ENCODE peak calls at places on chromosomes 13 and 19, in seven cellular contexts. One of them, this sample, is unnamed.

GRCh38 chr19:33865306-33865705 is 68.6 kb downstream of the KCTD15 start:
- DNase-seq in mesendoderm: no peak
- DNase-seq in mesenchymal stem cell: no peak
- DNase-seq in H9: no peak
- DNase-seq in trophoblast cell: no peak
- DNase-seq in neuronal stem cell: no peak
- DNase-seq in IMR-90: no peak
- DNase-seq in this sample: no peak

GRCh38 chr19:45423589-45424190 is at the start of gene ERCC1:
- DNase-seq in mesendoderm: peak
- DNase-seq in H9: peak
- DNase-seq in neuronal stem cell: peak
- DNase-seq in mesenchymal stem cell: peak
- DNase-seq in trophoblast cell: peak
- DNase-seq in IMR-90: peak
- DNase-seq in this sample: peak

GRCh38 chr13:112908342-112908741 is 60.7 kb upstream of the MCF2L start:
- DNase-seq in mesendoderm: no peak
- DNase-seq in mesenchymal stem cell: no peak
- DNase-seq in IMR-90: no peak
- DNase-seq in H9: no peak
- DNase-seq in neuronal stem cell: no peak
- DNase-seq in trophoblast cell: no peak
- DNase-seq in this sample: no peak

GRCh38 chr13:49437705-49438104 is 6.2 kb downstream of the CAB39L start:
- DNase-seq in mesenchymal stem cell: no peak
- DNase-seq in mesendoderm: no peak
- DNase-seq in IMR-90: no peak
- DNase-seq in trophoblast cell: no peak
- DNase-seq in H9: no peak
- DNase-seq in neuronal stem cell: no peak
- DNase-seq in this sample: no peak

GRCh38 chr19:7910321-7911161 is 4.1 kb upstream of the TGFBR3L start:
- DNase-seq in H9: no peak
- DNase-seq in neuronal stem cell: no peak
- DNase-seq in mesenchymal stem cell: no peak
- DNase-seq in mesendoderm: no peak
- DNase-seq in trophoblast cell: no peak
- DNase-seq in IMR-90: no peak
- DNase-seq in this sample: no peak

GRCh38 chr19:38944981-38945506 is 14.3 kb downstream of the MRPS12 start:
- DNase-seq in H9: no peak
- DNase-seq in neuronal stem cell: no peak
- DNase-seq in trophoblast cell: no peak
- DNase-seq in mesenchymal stem cell: no peak
- DNase-seq in IMR-90: no peak
- DNase-seq in mesendoderm: no peak
- DNase-seq in this sample: no peak

GRCh38 chr13:44189085-44189484 is 184.5 kb upstream of the SERP2 start:
- DNase-seq in trophoblast cell: no peak
- DNase-seq in H9: no peak
- DNase-seq in IMR-90: no peak
- DNase-seq in mesenchymal stem cell: no peak
- DNase-seq in neuronal stem cell: no peak
- DNase-seq in mesendoderm: no peak
- DNase-seq in this sample: no peak

GRCh38 chr19:2428027-2428690 is 773 bp upstream of the TIMM13 start:
- DNase-seq in neuronal stem cell: no peak
- DNase-seq in mesendoderm: peak
- DNase-seq in H9: peak
- DNase-seq in mesenchymal stem cell: no peak
- DNase-seq in IMR-90: peak
- DNase-seq in trophoblast cell: peak
- DNase-seq in this sample: peak

GRCh38 chr19:51724543-51724942 is 752 bp upstream of the HAS1 start:
- DNase-seq in mesenchymal stem cell: no peak
- DNase-seq in IMR-90: no peak
- DNase-seq in neuronal stem cell: no peak
- DNase-seq in H9: no peak
- DNase-seq in trophoblast cell: no peak
- DNase-seq in mesendoderm: no peak
- DNase-seq in this sample: no peak

GRCh38 chr13:25232937-25233515 is 54.3 kb downstream of the MTMR6 start:
- DNase-seq in mesenchymal stem cell: peak
- DNase-seq in H9: no peak
- DNase-seq in trophoblast cell: peak
- DNase-seq in IMR-90: peak
- DNase-seq in mesendoderm: peak
- DNase-seq in neuronal stem cell: no peak
- DNase-seq in this sample: no peak

GRCh38 chr19:16326401-16327130 is 1.9 kb downstream of the KLF2 start:
- DNase-seq in neuronal stem cell: no peak
- DNase-seq in mesendoderm: peak
- DNase-seq in trophoblast cell: peak
- DNase-seq in IMR-90: no peak
- DNase-seq in mesenchymal stem cell: peak
- DNase-seq in H9: peak
- DNase-seq in this sample: peak

GRCh38 chr19:52336976-52337375 is 933 bp downstream of the ZNF610 start:
- DNase-seq in IMR-90: peak
- DNase-seq in mesenchymal stem cell: peak
- DNase-seq in mesendoderm: peak
- DNase-seq in trophoblast cell: no peak
- DNase-seq in H9: no peak
- DNase-seq in neuronal stem cell: no peak
- DNase-seq in this sample: no peak

GRCh38 chr13:100512422-100512821 is 76.2 kb downstream of the GGACT start:
- DNase-seq in trophoblast cell: peak
- DNase-seq in mesendoderm: no peak
- DNase-seq in mesenchymal stem cell: peak
- DNase-seq in neuronal stem cell: no peak
- DNase-seq in IMR-90: peak
- DNase-seq in H9: no peak
- DNase-seq in this sample: no peak

GRCh38 chr13:34256236-34256635 is 438.3 kb downstream of the RFC3 start:
- DNase-seq in H9: no peak
- DNase-seq in mesendoderm: no peak
- DNase-seq in trophoblast cell: no peak
- DNase-seq in neuronal stem cell: no peak
- DNase-seq in IMR-90: no peak
- DNase-seq in mesenchymal stem cell: no peak
- DNase-seq in this sample: no peak

GRCh38 chr19:29475469-29475868 is 50.3 kb upstream of the VSTM2B start:
- DNase-seq in H9: no peak
- DNase-seq in mesendoderm: no peak
- DNase-seq in neuronal stem cell: no peak
- DNase-seq in trophoblast cell: no peak
- DNase-seq in IMR-90: no peak
- DNase-seq in mesenchymal stem cell: no peak
- DNase-seq in this sample: no peak

GRCh38 chr13:24071423-24072075 is 89.0 kb upstream of the SPATA13 start:
- DNase-seq in neuronal stem cell: no peak
- DNase-seq in trophoblast cell: peak
- DNase-seq in mesendoderm: no peak
- DNase-seq in mesenchymal stem cell: peak
- DNase-seq in H9: no peak
- DNase-seq in IMR-90: peak
- DNase-seq in this sample: no peak

GRCh38 chr19:2038284-2039081 is 12.6 kb downstream of the MKNK2 start:
- DNase-seq in H9: peak
- DNase-seq in mesendoderm: no peak
- DNase-seq in mesenchymal stem cell: no peak
- DNase-seq in trophoblast cell: peak
- DNase-seq in IMR-90: no peak
- DNase-seq in neuronal stem cell: no peak
- DNase-seq in this sample: no peak

GRCh38 chr19:38683393-38684077 is 36.1 kb downstream of the ACTN4 start:
- DNase-seq in neuronal stem cell: no peak
- DNase-seq in H9: peak
- DNase-seq in mesenchymal stem cell: peak
- DNase-seq in mesendoderm: peak
- DNase-seq in IMR-90: peak
- DNase-seq in trophoblast cell: peak
- DNase-seq in this sample: peak

GRCh38 chr19:41604831-41605230 is 22.0 kb downstream of the CEACAM4 start:
- DNase-seq in neuronal stem cell: no peak
- DNase-seq in mesenchymal stem cell: no peak
- DNase-seq in mesendoderm: no peak
- DNase-seq in IMR-90: no peak
- DNase-seq in trophoblast cell: no peak
- DNase-seq in H9: no peak
- DNase-seq in this sample: no peak

GRCh38 chr13:49641810-49642291 is 13.5 kb downstream of the ARL11 start:
- DNase-seq in H9: no peak
- DNase-seq in mesenchymal stem cell: peak
- DNase-seq in mesendoderm: peak
- DNase-seq in trophoblast cell: peak
- DNase-seq in IMR-90: peak
- DNase-seq in neuronal stem cell: no peak
- DNase-seq in this sample: no peak

GRCh38 chr13:46721054-46721453 is 75.9 kb downstream of the ESD start:
- DNase-seq in mesendoderm: peak
- DNase-seq in neuronal stem cell: peak
- DNase-seq in trophoblast cell: peak
- DNase-seq in IMR-90: peak
- DNase-seq in mesenchymal stem cell: peak
- DNase-seq in H9: no peak
- DNase-seq in this sample: no peak

DNA sequence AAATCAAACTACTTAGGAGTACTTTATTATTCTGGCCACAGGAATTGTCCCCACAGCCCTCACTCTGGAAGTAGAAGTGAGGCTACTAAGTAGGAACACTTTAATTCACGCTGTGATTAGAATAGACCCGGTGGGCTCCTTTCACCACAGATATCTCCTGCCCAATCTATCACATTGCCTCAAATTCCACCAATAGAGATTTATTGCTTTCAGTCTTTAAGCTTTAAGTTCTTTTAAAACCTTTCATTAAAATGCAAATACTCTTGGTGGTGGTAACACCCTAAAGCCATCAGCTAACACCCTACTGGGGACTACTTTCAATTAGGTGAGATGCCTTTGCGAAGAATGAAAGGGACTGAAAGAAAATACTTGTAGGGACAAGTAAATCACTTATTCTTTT is 181.9 kb downstream of the DACH1 start:
- DNase-seq in trophoblast cell: no peak
- DNase-seq in mesendoderm: peak
- DNase-seq in H9: peak
- DNase-seq in neuronal stem cell: no peak
- DNase-seq in mesenchymal stem cell: no peak
- DNase-seq in IMR-90: no peak
- DNase-seq in this sample: peak
- H4K8ac ChIP-seq in trophoblast cell: no peak
- H4K8ac ChIP-seq in mesendoderm: no peak
- H4K8ac ChIP-seq in H9: no peak
- H4K8ac ChIP-seq in neuronal stem cell: no peak
- H4K8ac ChIP-seq in mesenchymal stem cell: no peak
- H4K8ac ChIP-seq in IMR-90: no peak
- H4K8ac ChIP-seq in this sample: no peak

GRCh38 chr13:31224174-31224669 is 24.4 kb downstream of the B3GLCT start:
- DNase-seq in mesenchymal stem cell: no peak
- DNase-seq in neuronal stem cell: no peak
- DNase-seq in H9: no peak
- DNase-seq in mesendoderm: no peak
- DNase-seq in trophoblast cell: no peak
- DNase-seq in IMR-90: no peak
- DNase-seq in this sample: no peak

GRCh38 chr13:31221057-31221456 is 21.3 kb downstream of the B3GLCT start:
- DNase-seq in IMR-90: no peak
- DNase-seq in H9: no peak
- DNase-seq in mesenchymal stem cell: no peak
- DNase-seq in trophoblast cell: no peak
- DNase-seq in mesendoderm: no peak
- DNase-seq in neuronal stem cell: no peak
- DNase-seq in this sample: no peak

GRCh38 chr13:31225180-31225579 is 25.4 kb downstream of the B3GLCT start:
- DNase-seq in mesendoderm: no peak
- DNase-seq in mesenchymal stem cell: no peak
- DNase-seq in H9: no peak
- DNase-seq in trophoblast cell: no peak
- DNase-seq in neuronal stem cell: no peak
- DNase-seq in IMR-90: no peak
- DNase-seq in this sample: no peak

GRCh38 chr13:31223640-31224039 is 23.9 kb downstream of the B3GLCT start:
- DNase-seq in trophoblast cell: no peak
- DNase-seq in IMR-90: no peak
- DNase-seq in neuronal stem cell: no peak
- DNase-seq in H9: no peak
- DNase-seq in mesendoderm: no peak
- DNase-seq in mesenchymal stem cell: no peak
- DNase-seq in this sample: no peak

DNA sequence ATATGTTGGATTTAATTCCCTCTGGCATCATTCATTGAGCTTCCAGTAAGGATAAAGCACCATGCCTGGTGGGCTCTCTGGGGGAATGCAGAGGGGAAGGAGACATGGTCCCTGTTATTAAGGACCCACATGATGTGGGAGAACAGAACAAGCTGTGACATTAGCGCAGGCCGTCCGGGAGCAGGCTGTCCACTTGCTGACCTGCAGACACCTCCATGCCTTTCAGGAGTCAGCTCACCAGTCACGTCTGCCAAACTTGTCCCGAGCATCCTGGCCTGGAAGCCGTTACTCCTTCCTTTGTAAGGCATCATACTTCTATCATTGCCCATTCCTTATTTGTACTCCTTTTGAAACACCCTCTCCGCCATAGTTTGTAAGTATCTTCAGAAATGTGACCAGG is 23.4 kb downstream of the B3GLCT start:
- DNase-seq in mesenchymal stem cell: no peak
- DNase-seq in mesendoderm: no peak
- DNase-seq in trophoblast cell: no peak
- DNase-seq in IMR-90: no peak
- DNase-seq in H9: no peak
- DNase-seq in neuronal stem cell: no peak
- DNase-seq in this sample: no peak
- H4K8ac ChIP-seq in mesenchymal stem cell: no peak
- H4K8ac ChIP-seq in mesendoderm: no peak
- H4K8ac ChIP-seq in trophoblast cell: no peak
- H4K8ac ChIP-seq in IMR-90: no peak
- H4K8ac ChIP-seq in H9: no peak
- H4K8ac ChIP-seq in neuronal stem cell: no peak
- H4K8ac ChIP-seq in this sample: no peak

DNA sequence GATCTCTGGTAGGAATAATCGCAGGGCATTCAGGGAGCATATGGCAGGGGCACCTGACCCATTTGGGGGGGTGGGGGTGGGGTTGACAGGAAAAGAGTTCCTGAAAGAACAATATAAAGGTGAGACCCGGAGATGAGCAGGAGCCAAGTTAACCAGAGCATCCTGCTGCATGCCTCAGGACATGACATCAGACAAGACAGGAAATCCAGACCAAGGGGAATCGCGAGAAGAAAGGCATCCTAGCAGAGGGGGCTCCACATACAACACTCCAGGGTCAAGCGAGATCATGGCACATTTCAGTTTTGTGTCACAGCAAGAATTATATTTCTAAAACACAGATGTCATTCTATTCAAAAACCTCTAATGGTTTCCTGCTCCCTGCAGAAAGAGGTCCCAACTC is 393.1 kb downstream of the COG6 start:
- DNase-seq in trophoblast cell: no peak
- DNase-seq in neuronal stem cell: no peak
- DNase-seq in IMR-90: no peak
- DNase-seq in mesendoderm: no peak
- DNase-seq in H9: no peak
- DNase-seq in mesenchymal stem cell: no peak
- DNase-seq in this sample: no peak
- H4K8ac ChIP-seq in trophoblast cell: no peak
- H4K8ac ChIP-seq in neuronal stem cell: no peak
- H4K8ac ChIP-seq in IMR-90: no peak
- H4K8ac ChIP-seq in mesendoderm: no peak
- H4K8ac ChIP-seq in H9: no peak
- H4K8ac ChIP-seq in mesenchymal stem cell: no peak
- H4K8ac ChIP-seq in this sample: no peak

GRCh38 chr13:104043184-104043583 is 977.0 kb upstream of the SLC10A2 start:
- DNase-seq in trophoblast cell: no peak
- DNase-seq in mesenchymal stem cell: peak
- DNase-seq in H9: no peak
- DNase-seq in IMR-90: peak
- DNase-seq in neuronal stem cell: no peak
- DNase-seq in mesendoderm: no peak
- DNase-seq in this sample: no peak
- H4K8ac ChIP-seq in trophoblast cell: no peak
- H4K8ac ChIP-seq in mesenchymal stem cell: no peak
- H4K8ac ChIP-seq in H9: no peak
- H4K8ac ChIP-seq in IMR-90: no peak
- H4K8ac ChIP-seq in neuronal stem cell: no peak
- H4K8ac ChIP-seq in mesendoderm: no peak
- H4K8ac ChIP-seq in this sample: no peak